ENCODE peak calls at places on chromosome 10, in ten cellular contexts. K is gastrocnemius medialis; J is NCI-H1417; H is endothelial cell; E is anterior cingulate cortex; A is CD4-positive, alpha-beta T cell; N is T-helper 22 cell; X is COR-L47; T is GM12865; I is fibroblast of the conjunctiva. M is an unnamed sample.

GRCh38 chr10:3068201-3068967 is 1.0 kb downstream of the PFKP start:
- DNase-seq in K (peak), J (peak), H (peak), E (peak), A (peak), N (peak), X (peak), T (peak), I (no peak), M (peak)

GRCh38 chr10:65754112-65754511 is 1171.7 kb upstream of the LRRTM3 start:
- DNase-seq in K (no peak), J (no peak), H (no peak), E (no peak), A (no peak), N (no peak), X (no peak), T (no peak), I (no peak), M (no peak)

GRCh38 chr10:131180941-131181855 is 130.3 kb downstream of the TCERG1L start:
- DNase-seq in K (no peak), J (no peak), H (no peak), E (no peak), A (no peak), N (no peak), X (no peak), T (no peak), I (no peak), M (no peak)

GRCh38 chr10:86545097-86545496 is 23.5 kb upstream of the WAPL start:
- DNase-seq in K (no peak), J (peak), H (no peak), E (no peak), A (no peak), N (no peak), X (peak), T (no peak), I (no peak), M (no peak)

GRCh38 chr10:52701647-52702046 is 70.9 kb downstream of the MBL2 start:
- DNase-seq in K (no peak), J (no peak), H (no peak), E (no peak), A (no peak), N (no peak), X (no peak), T (no peak), I (no peak), M (no peak)

GRCh38 chr10:19620867-19621266 is 195.4 kb upstream of the PLXDC2 start:
- DNase-seq in K (no peak), J (no peak), H (no peak), E (no peak), A (no peak), N (no peak), X (no peak), T (no peak), I (no peak), M (no peak)

GRCh38 chr10:77416327-77417135 is 221.1 kb downstream of the KCNMA1 start:
- DNase-seq in K (no peak), J (no peak), H (no peak), E (no peak), A (no peak), N (no peak), X (no peak), T (peak), I (peak), M (no peak)

GRCh38 chr10:7826971-7827370 is 8.7 kb downstream of the TAF3 start:
- DNase-seq in K (no peak), J (no peak), H (no peak), E (no peak), A (no peak), N (no peak), X (no peak), T (no peak), I (no peak), M (no peak)

GRCh38 chr10:4450981-4451501 is 375.0 kb upstream of the AKR1E2 start:
- DNase-seq in K (no peak), J (no peak), H (peak), E (no peak), A (no peak), N (no peak), X (no peak), T (no peak), I (peak), M (no peak)